ENCODE peak calls at places on chromosomes 7 and 10, in seven cellular contexts. C, X, U, A, G, J and O are unnamed samples.

GRCh38 chr7:128167791-128168666 is 73.0 kb upstream of the LEP start:
- DNase-seq in J (no peak), A (no peak), X (peak; percentile 70), G (no peak), U (no peak), C (no peak), O (no peak)

GRCh38 chr10:103829838-103830465 is 25.4 kb downstream of the SH3PXD2A start:
- DNase-seq in X (no peak), A (no peak), C (no peak), U (no peak), J (peak; percentile 62), G (no peak), O (no peak)

GRCh38 chr7:149147730-149148653 is 739 bp downstream of the ZNF398 start:
- DNase-seq in C (peak; percentile 59), J (peak; percentile 60), A (peak; percentile 77), G (peak; percentile 41), U (no peak), X (peak; percentile 63), O (peak; percentile 37)

GRCh38 chr10:1293147-1293546 is 237.0 kb downstream of the WDR37 start:
- DNase-seq in X (peak; percentile 16), J (peak; percentile 7), A (no peak), C (no peak), U (no peak), G (no peak), O (no peak)

GRCh38 chr10:87552248-87552914 is 47.7 kb downstream of the MINPP1 start:
- DNase-seq in U (no peak), C (no peak), G (no peak), J (no peak), A (no peak), X (no peak), O (no peak)

GRCh38 chr7:154480817-154481216 is 428.6 kb downstream of the DPP6 start:
- DNase-seq in G (no peak), J (no peak), U (no peak), A (no peak), X (no peak), C (no peak), O (no peak)

GRCh38 chr7:116443646-116444045 is 55.9 kb upstream of the CAV2 start:
- DNase-seq in U (no peak), G (no peak), C (no peak), A (no peak), J (no peak), X (no peak), O (no peak)

GRCh38 chr7:157483515-157483914 is 146.7 kb downstream of the DNAJB6 start:
- DNase-seq in A (no peak), G (no peak), X (no peak), U (no peak), C (no peak), J (no peak), O (no peak)

GRCh38 chr10:34299105-34299611 is 515.9 kb downstream of the PARD3 start:
- DNase-seq in X (no peak), G (no peak), A (no peak), C (no peak), J (no peak), U (no peak), O (no peak)

GRCh38 chr7:83429493-83429892 is 219.4 kb downstream of the SEMA3E start:
- DNase-seq in A (no peak), X (no peak), U (no peak), J (peak; percentile 70), C (no peak), G (no peak), O (no peak)

GRCh38 chr7:47725031-47725780 is 143.3 kb upstream of the TNS3 start:
- DNase-seq in G (peak; percentile 60), A (no peak), X (no peak), J (no peak), C (no peak), U (no peak), O (peak; percentile 70)

GRCh38 chr7:151007469-151007898 is 16.7 kb downstream of the NOS3 start:
- DNase-seq in J (no peak), U (no peak), X (no peak), A (no peak), C (no peak), G (no peak), O (peak; percentile 45)

GRCh38 chr10:62075912-62076311 is 174.4 kb downstream of the ARID5B start:
- DNase-seq in A (no peak), J (no peak), X (no peak), U (no peak), G (no peak), C (no peak), O (no peak)

GRCh38 chr7:131836733-131837132 is 280.3 kb upstream of the PODXL start:
- DNase-seq in X (no peak), J (peak; percentile 72), C (no peak), A (peak; percentile 59), G (no peak), U (no peak), O (no peak)

GRCh38 chr7:4633012-4633411 is 49.1 kb upstream of the FOXK1 start:
- DNase-seq in U (peak; percentile 78), A (no peak), C (no peak), X (no peak), G (no peak), J (peak; percentile 63), O (no peak)

GRCh38 chr10:48289652-48290238 is 15.2 kb upstream of the FRMPD2 start:
- DNase-seq in C (peak; percentile 72), J (peak; percentile 85), G (peak; percentile 52), X (peak; percentile 88), U (peak; percentile 57), A (peak; percentile 76), O (peak; percentile 65)

GRCh38 chr7:479115-479947 is 40.3 kb downstream of the PDGFA start:
- DNase-seq in G (no peak), C (no peak), X (peak; percentile 48), A (no peak), U (no peak), J (no peak), O (no peak)

GRCh38 chr7:36692444-36692843 is 31.9 kb downstream of the AOAH start:
- DNase-seq in X (no peak), A (no peak), C (no peak), G (no peak), J (no peak), U (no peak), O (no peak)

GRCh38 chr7:100867796-100868485 is 754 bp downstream of the TRIP6 start:
- DNase-seq in U (no peak), J (peak; percentile 28), C (no peak), G (no peak), A (no peak), X (peak; percentile 53), O (no peak)

GRCh38 chr7:51253157-51253556 is 63.5 kb downstream of the COBL start:
- DNase-seq in X (no peak), A (no peak), C (no peak), G (no peak), U (no peak), J (no peak), O (no peak)

DNA sequence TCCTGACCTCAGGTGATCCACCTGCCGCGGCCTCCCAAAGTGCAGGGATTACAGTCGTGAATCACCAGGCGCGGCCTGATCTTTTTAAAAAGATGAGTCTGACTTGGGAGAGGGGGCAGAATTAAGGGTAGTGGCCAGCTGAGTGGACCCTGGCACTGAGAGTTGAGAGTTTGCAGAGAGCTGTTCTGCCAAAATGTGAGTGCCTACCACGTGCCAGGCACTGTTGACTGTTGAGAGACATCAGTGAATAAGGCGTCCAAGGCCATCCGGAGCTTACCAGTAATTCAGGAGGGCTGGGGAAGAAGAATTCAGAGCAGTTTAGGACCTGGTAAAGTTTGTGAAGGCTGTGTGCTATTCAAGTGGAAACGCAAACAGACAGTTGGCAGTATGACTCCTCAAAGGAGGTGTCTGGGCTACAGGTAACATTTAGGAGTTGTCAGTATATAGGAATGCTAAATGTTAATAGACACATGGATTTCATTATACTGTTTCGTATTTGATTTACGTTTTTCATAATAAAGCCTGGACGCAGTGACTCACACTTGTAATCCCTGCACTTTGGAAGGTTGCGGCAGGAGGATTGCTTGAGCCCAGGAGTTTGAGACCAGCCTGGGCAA is 1.5 kb downstream of the NIPSNAP2 start:
- DNase-seq in J (no peak), C (no peak), X (no peak), U (no peak), G (no peak), A (no peak), O (peak; percentile 69)
- H3K4me2 ChIP-seq in J (no peak overlapping the region), C (peak overlapping the region; percentile 18), X (peak overlapping the region; percentile 72), U (peak overlapping the region; percentile 80), G (peak overlapping the region; percentile 87), A (peak overlapping the region; percentile 85), O (peak overlapping the region; percentile 74)

GRCh38 chr7:40003586-40003985 is 53.5 kb downstream of the CDK13 start:
- DNase-seq in A (no peak), C (peak; percentile 4), G (no peak), U (no peak), X (no peak), J (no peak), O (no peak)

GRCh38 chr7:40014376-40014775 is 64.3 kb downstream of the CDK13 start:
- DNase-seq in U (no peak), J (no peak), X (no peak), G (no peak), A (no peak), C (no peak), O (no peak)

GRCh38 chr7:40008218-40008815 is 58.3 kb downstream of the CDK13 start:
- DNase-seq in U (no peak), J (no peak), C (no peak), A (no peak), X (no peak), G (no peak), O (no peak)

GRCh38 chr7:40009301-40009700 is 59.2 kb downstream of the CDK13 start:
- DNase-seq in J (no peak), A (no peak), X (no peak), C (no peak), U (no peak), G (no peak), O (no peak)
- H3K36me3 ChIP-seq in J (no peaks in the 10 kb centered on the region), A (peaks cover 16% of the 10 kb centered on the region), X (peaks cover 2% of the 10 kb centered on the region), C (peaks cover 66% of the 10 kb centered on the region), U (no peaks in the 10 kb centered on the region), G (peaks cover 63% of the 10 kb centered on the region), O (peaks cover 16% of the 10 kb centered on the region)

DNA sequence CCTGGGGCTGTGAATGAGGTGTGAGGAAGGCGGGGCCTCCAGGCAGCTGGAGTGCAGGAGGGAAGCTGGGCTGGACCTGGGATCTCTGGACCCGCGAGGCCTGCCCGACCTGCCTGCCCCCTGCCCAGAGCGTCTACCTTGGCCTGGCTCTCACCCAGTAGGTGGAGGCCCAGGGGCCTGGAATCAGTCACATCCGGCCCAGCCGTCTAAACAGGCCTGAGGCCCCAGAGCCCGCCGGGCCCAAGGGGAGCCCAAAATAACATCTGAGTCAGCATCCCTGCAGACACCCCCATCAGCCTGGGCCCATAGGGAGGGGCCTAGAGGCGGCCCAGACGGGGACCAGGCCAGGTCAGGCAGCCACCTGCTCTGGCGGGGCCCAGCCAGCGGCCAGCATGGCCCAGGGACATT is 15.1 kb upstream of the ELN start:
- DNase-seq in G (no peak), J (peak; percentile 44), A (peak; percentile 89), U (no peak), X (no peak), C (no peak), O (peak; percentile 60)
- H3K4me2 ChIP-seq in G (no peak overlapping the region), J (no peak overlapping the region), A (peak overlapping the region; percentile 52), U (no peak overlapping the region), X (no peak overlapping the region), C (no peak overlapping the region), O (no peak overlapping the region)

GRCh38 chr10:102375250-102375649 is 20.3 kb upstream of the NFKB2 start:
- DNase-seq in U (no peak), J (peak; percentile 47), G (no peak), A (no peak), C (no peak), X (no peak), O (no peak)
- H3K36me3 ChIP-seq in U (peaks cover 60% of the 10 kb centered on the region), J (peaks cover 14% of the 10 kb centered on the region), G (peaks cover 65% of the 10 kb centered on the region), A (peaks cover 5% of the 10 kb centered on the region), C (peaks cover 84% of the 10 kb centered on the region), X (peaks cover 21% of the 10 kb centered on the region), O (no peaks in the 10 kb centered on the region)